ENCODE peak calls at places on chromosomes 4 and X, in five cellular contexts. One of them, this sample, is unnamed.
A peak's percentile ranks its signal among the peaks of the same experiment; 100 is the strongest.

GRCh38 chr4:102355748-102356147 is 10.5 kb upstream of the SLC39A8 start:
- DNase-seq in sciatic nerve: no peak
- DNase-seq in substantia nigra: no peak
- DNase-seq in activated CD8-positive, alpha-beta memory T cell treated with anti-CD3 and anti-CD28 coated beads, Interleukin-2, amount 10 ng/mL, durations not matched to agents 7 days and 5 days: no peak
- DNase-seq in NCI-H345: no peak
- DNase-seq in this sample: no peak

GRCh38 chr4:8728536-8729407 is 136.2 kb downstream of the CPZ start:
- DNase-seq in sciatic nerve: peak; percentile 43
- DNase-seq in substantia nigra: no peak
- DNase-seq in activated CD8-positive, alpha-beta memory T cell treated with anti-CD3 and anti-CD28 coated beads, Interleukin-2, amount 10 ng/mL, durations not matched to agents 7 days and 5 days: peak; percentile 29
- DNase-seq in NCI-H345: no peak
- DNase-seq in this sample: no peak

GRCh38 chrX:47563801-47564315 is 2.9 kb downstream of the ARAF start:
- DNase-seq in sciatic nerve: no peak
- DNase-seq in substantia nigra: no peak
- DNase-seq in activated CD8-positive, alpha-beta memory T cell treated with anti-CD3 and anti-CD28 coated beads, Interleukin-2, amount 10 ng/mL, durations not matched to agents 7 days and 5 days: no peak
- DNase-seq in NCI-H345: no peak
- DNase-seq in this sample: no peak

GRCh38 chrX:34638116-34638515 is 19.0 kb downstream of the TMEM47 start:
- DNase-seq in sciatic nerve: no peak
- DNase-seq in substantia nigra: no peak
- DNase-seq in activated CD8-positive, alpha-beta memory T cell treated with anti-CD3 and anti-CD28 coated beads, Interleukin-2, amount 10 ng/mL, durations not matched to agents 7 days and 5 days: no peak
- DNase-seq in NCI-H345: peak; percentile 3
- DNase-seq in this sample: peak; percentile 8

GRCh38 chrX:96453139-96453538 is 231.5 kb upstream of the DIAPH2 start:
- DNase-seq in sciatic nerve: no peak
- DNase-seq in substantia nigra: no peak
- DNase-seq in activated CD8-positive, alpha-beta memory T cell treated with anti-CD3 and anti-CD28 coated beads, Interleukin-2, amount 10 ng/mL, durations not matched to agents 7 days and 5 days: no peak
- DNase-seq in NCI-H345: no peak
- DNase-seq in this sample: no peak

GRCh38 chr4:13325744-13326143 is 158.4 kb downstream of the RAB28 start:
- DNase-seq in sciatic nerve: no peak
- DNase-seq in substantia nigra: no peak
- DNase-seq in activated CD8-positive, alpha-beta memory T cell treated with anti-CD3 and anti-CD28 coated beads, Interleukin-2, amount 10 ng/mL, durations not matched to agents 7 days and 5 days: no peak
- DNase-seq in NCI-H345: no peak
- DNase-seq in this sample: no peak

GRCh38 chr4:1029957-1030520 is 18.6 kb downstream of the FGFRL1 start:
- DNase-seq in sciatic nerve: no peak
- DNase-seq in substantia nigra: no peak
- DNase-seq in activated CD8-positive, alpha-beta memory T cell treated with anti-CD3 and anti-CD28 coated beads, Interleukin-2, amount 10 ng/mL, durations not matched to agents 7 days and 5 days: no peak
- DNase-seq in NCI-H345: no peak
- DNase-seq in this sample: no peak

GRCh38 chr4:164935363-164935762 is 42.1 kb downstream of the TRIM61 start:
- DNase-seq in sciatic nerve: no peak
- DNase-seq in substantia nigra: no peak
- DNase-seq in activated CD8-positive, alpha-beta memory T cell treated with anti-CD3 and anti-CD28 coated beads, Interleukin-2, amount 10 ng/mL, durations not matched to agents 7 days and 5 days: no peak
- DNase-seq in NCI-H345: no peak
- DNase-seq in this sample: no peak

GRCh38 chr4:8427262-8427661 is 13.3 kb downstream of the ACOX3 start:
- DNase-seq in sciatic nerve: no peak
- DNase-seq in substantia nigra: no peak
- DNase-seq in activated CD8-positive, alpha-beta memory T cell treated with anti-CD3 and anti-CD28 coated beads, Interleukin-2, amount 10 ng/mL, durations not matched to agents 7 days and 5 days: no peak
- DNase-seq in NCI-H345: no peak
- DNase-seq in this sample: peak; percentile 41

GRCh38 chr4:3257691-3258482 is 8.9 kb downstream of the MSANTD1 start:
- DNase-seq in sciatic nerve: no peak
- DNase-seq in substantia nigra: no peak
- DNase-seq in activated CD8-positive, alpha-beta memory T cell treated with anti-CD3 and anti-CD28 coated beads, Interleukin-2, amount 10 ng/mL, durations not matched to agents 7 days and 5 days: peak; percentile 38
- DNase-seq in NCI-H345: no peak
- DNase-seq in this sample: no peak

GRCh38 chr4:10140866-10141759 is 24.5 kb upstream of the WDR1 start:
- DNase-seq in sciatic nerve: no peak
- DNase-seq in substantia nigra: no peak
- DNase-seq in activated CD8-positive, alpha-beta memory T cell treated with anti-CD3 and anti-CD28 coated beads, Interleukin-2, amount 10 ng/mL, durations not matched to agents 7 days and 5 days: no peak
- DNase-seq in NCI-H345: no peak
- DNase-seq in this sample: no peak

GRCh38 chr4:85603437-85604336 is 128.7 kb downstream of the ARHGAP24 start:
- DNase-seq in sciatic nerve: no peak
- DNase-seq in substantia nigra: no peak
- DNase-seq in activated CD8-positive, alpha-beta memory T cell treated with anti-CD3 and anti-CD28 coated beads, Interleukin-2, amount 10 ng/mL, durations not matched to agents 7 days and 5 days: no peak
- DNase-seq in NCI-H345: no peak
- DNase-seq in this sample: no peak

GRCh38 chrX:47218920-47219815 is 687 bp downstream of the CDK16 start:
- DNase-seq in sciatic nerve: peak; percentile 77
- DNase-seq in substantia nigra: peak; percentile 15
- DNase-seq in activated CD8-positive, alpha-beta memory T cell treated with anti-CD3 and anti-CD28 coated beads, Interleukin-2, amount 10 ng/mL, durations not matched to agents 7 days and 5 days: peak; percentile 69
- DNase-seq in NCI-H345: peak; percentile 23
- DNase-seq in this sample: peak; percentile 44

GRCh38 chr4:26717332-26717731 is 133.4 kb downstream of the TBC1D19 start:
- DNase-seq in sciatic nerve: no peak
- DNase-seq in substantia nigra: no peak
- DNase-seq in activated CD8-positive, alpha-beta memory T cell treated with anti-CD3 and anti-CD28 coated beads, Interleukin-2, amount 10 ng/mL, durations not matched to agents 7 days and 5 days: no peak
- DNase-seq in NCI-H345: no peak
- DNase-seq in this sample: no peak

GRCh38 chr4:82780398-82781231 is 18.0 kb downstream of the SCD5 start:
- DNase-seq in sciatic nerve: peak; percentile 93
- DNase-seq in substantia nigra: peak; percentile 58
- DNase-seq in activated CD8-positive, alpha-beta memory T cell treated with anti-CD3 and anti-CD28 coated beads, Interleukin-2, amount 10 ng/mL, durations not matched to agents 7 days and 5 days: no peak
- DNase-seq in NCI-H345: peak; percentile 97
- DNase-seq in this sample: peak; percentile 90

GRCh38 chr4:78622253-78622979 is 70.8 kb downstream of the ANXA3 start:
- DNase-seq in sciatic nerve: no peak
- DNase-seq in substantia nigra: no peak
- DNase-seq in activated CD8-positive, alpha-beta memory T cell treated with anti-CD3 and anti-CD28 coated beads, Interleukin-2, amount 10 ng/mL, durations not matched to agents 7 days and 5 days: no peak
- DNase-seq in NCI-H345: no peak
- DNase-seq in this sample: no peak

GRCh38 chr4:124097447-124097846 is 615.1 kb downstream of the ANKRD50 start:
- DNase-seq in sciatic nerve: no peak
- DNase-seq in substantia nigra: no peak
- DNase-seq in activated CD8-positive, alpha-beta memory T cell treated with anti-CD3 and anti-CD28 coated beads, Interleukin-2, amount 10 ng/mL, durations not matched to agents 7 days and 5 days: no peak
- DNase-seq in NCI-H345: no peak
- DNase-seq in this sample: no peak

GRCh38 chr4:150518559-150518958 is 63.4 kb upstream of the MAB21L2 start:
- DNase-seq in sciatic nerve: no peak
- DNase-seq in substantia nigra: no peak
- DNase-seq in activated CD8-positive, alpha-beta memory T cell treated with anti-CD3 and anti-CD28 coated beads, Interleukin-2, amount 10 ng/mL, durations not matched to agents 7 days and 5 days: no peak
- DNase-seq in NCI-H345: no peak
- DNase-seq in this sample: no peak

GRCh38 chr4:1567808-1568581 is 116.1 kb downstream of the FAM53A start:
- DNase-seq in sciatic nerve: no peak
- DNase-seq in substantia nigra: no peak
- DNase-seq in activated CD8-positive, alpha-beta memory T cell treated with anti-CD3 and anti-CD28 coated beads, Interleukin-2, amount 10 ng/mL, durations not matched to agents 7 days and 5 days: no peak
- DNase-seq in NCI-H345: no peak
- DNase-seq in this sample: no peak

This sample was measured in NCI-H146.